ENCODE peak calls at places on chromosome 19, in ten cellular contexts. C is BE2C, F is A549, D is colonic mucosa, P is coronary artery, X is AG10803, Y is stomach, T is BJ, O is ovary, G is pancreas. N is an unnamed sample.

GRCh38 chr19:10928563-10929401 is at the start of the genes TIMM29 and YIPF2:
- DNase-seq in Y (peak; percentile 98), O (peak; percentile 98), F (peak; percentile 87), C (peak; percentile 97), X (peak; percentile 98), D (peak; percentile 99), G (peak; percentile 99), T (peak; percentile 88), P (peak; percentile 98), N (peak; percentile 99)

GRCh38 chr19:4583961-4584669 is 24.6 kb upstream of the SEMA6B start:
- DNase-seq in P (no peak), C (peak; percentile 62), G (no peak), O (no peak), T (no peak), X (peak; percentile 31), D (peak; percentile 28), Y (no peak), F (no peak), N (peak; percentile 66)

GRCh38 chr19:13121551-13122274 is 3.6 kb downstream of the NACC1 start:
- DNase-seq in C (no peak), O (no peak), T (no peak), X (no peak), D (no peak), F (no peak), Y (no peak), G (no peak), P (no peak), N (no peak)

GRCh38 chr19:18596752-18597157 is 8.2 kb downstream of the REX1BD start:
- DNase-seq in G (peak; percentile 56), Y (peak; percentile 67), O (no peak), F (no peak), T (no peak), C (peak; percentile 74), D (peak; percentile 66), X (peak; percentile 16), P (no peak), N (peak; percentile 51)

GRCh38 chr19:31135841-31136240 is 213.4 kb downstream of the TSHZ3 start:
- DNase-seq in C (no peak), G (no peak), P (no peak), O (no peak), D (no peak), X (peak; percentile 80), F (no peak), T (peak; percentile 26), Y (no peak), N (no peak)

GRCh38 chr19:13015361-13016231 is 20.3 kb downstream of the NFIX start:
- DNase-seq in G (no peak), P (no peak), Y (no peak), T (no peak), X (peak; percentile 78), F (no peak), O (no peak), C (no peak), D (no peak), N (no peak)

GRCh38 chr19:49339364-49340068 is 4.3 kb downstream of the CD37 start:
- DNase-seq in T (peak; percentile 35), O (peak; percentile 87), P (peak; percentile 96), X (peak; percentile 78), Y (peak; percentile 87), F (no peak), D (peak; percentile 86), G (peak; percentile 94), C (peak; percentile 65), N (peak; percentile 12)

GRCh38 chr19:17379221-17379631 is 2.1 kb upstream of the PLVAP start:
- DNase-seq in C (peak; percentile 24), D (no peak), P (no peak), Y (no peak), G (no peak), X (no peak), O (no peak), F (no peak), T (no peak), N (no peak)

GRCh38 chr19:32224371-32225244 is 120.8 kb upstream of the ZNF507 start:
- DNase-seq in T (no peak), P (no peak), F (peak; percentile 91), O (peak; percentile 72), G (peak; percentile 25), Y (peak; percentile 65), C (peak; percentile 67), X (peak; percentile 41), D (peak; percentile 49), N (peak; percentile 85)

GRCh38 chr19:18046066-18046718 is 38.2 kb downstream of the ARRDC2 start:
- DNase-seq in O (no peak), X (peak; percentile 73), T (peak; percentile 74), Y (peak; percentile 47), F (no peak), G (no peak), D (no peak), C (no peak), P (no peak), N (no peak)

GRCh38 chr19:17358395-17358794 is 18.7 kb downstream of the PLVAP start:
- DNase-seq in C (no peak), F (peak; percentile 63), G (no peak), D (no peak), T (no peak), P (no peak), Y (no peak), O (no peak), X (no peak), N (no peak)

GRCh38 chr19:14366529-14366928 is 14.7 kb upstream of the ADGRE5 start:
- DNase-seq in F (no peak), P (no peak), X (peak; percentile 30), D (peak; percentile 95), T (no peak), Y (peak; percentile 95), G (peak; percentile 53), O (no peak), C (peak; percentile 62), N (peak; percentile 73)

GRCh38 chr19:52691737-52692136 is 43.1 kb downstream of the ZNF611 start:
- DNase-seq in O (no peak), G (no peak), Y (no peak), X (no peak), C (no peak), F (no peak), P (no peak), D (no peak), T (no peak), N (peak; percentile 26)

GRCh38 chr19:11092181-11092538 is 2.9 kb downstream of the LDLR start:
- DNase-seq in X (peak; percentile 74), D (no peak), G (peak; percentile 48), C (no peak), F (peak; percentile 43), P (no peak), T (no peak), Y (no peak), O (no peak), N (no peak)

GRCh38 chr19:27974082-27974513 is 1238.9 kb downstream of the UQCRFS1 start:
- DNase-seq in T (no peak), C (no peak), O (no peak), G (peak; percentile 23), Y (peak; percentile 43), D (peak; percentile 24), P (no peak), F (peak; percentile 10), X (peak; percentile 42), N (no peak)

GRCh38 chr19:23802290-23802689 is 43.6 kb upstream of the ZNF681 start:
- DNase-seq in T (no peak), P (no peak), F (no peak), X (no peak), G (no peak), O (no peak), C (no peak), Y (no peak), D (no peak), N (no peak)

GRCh38 chr19:32692727-32693061 is 1.1 kb downstream of the NUDT19 start:
- DNase-seq in T (no peak), F (no peak), P (no peak), Y (no peak), C (no peak), X (no peak), D (no peak), G (no peak), O (no peak), N (no peak)

DNA sequence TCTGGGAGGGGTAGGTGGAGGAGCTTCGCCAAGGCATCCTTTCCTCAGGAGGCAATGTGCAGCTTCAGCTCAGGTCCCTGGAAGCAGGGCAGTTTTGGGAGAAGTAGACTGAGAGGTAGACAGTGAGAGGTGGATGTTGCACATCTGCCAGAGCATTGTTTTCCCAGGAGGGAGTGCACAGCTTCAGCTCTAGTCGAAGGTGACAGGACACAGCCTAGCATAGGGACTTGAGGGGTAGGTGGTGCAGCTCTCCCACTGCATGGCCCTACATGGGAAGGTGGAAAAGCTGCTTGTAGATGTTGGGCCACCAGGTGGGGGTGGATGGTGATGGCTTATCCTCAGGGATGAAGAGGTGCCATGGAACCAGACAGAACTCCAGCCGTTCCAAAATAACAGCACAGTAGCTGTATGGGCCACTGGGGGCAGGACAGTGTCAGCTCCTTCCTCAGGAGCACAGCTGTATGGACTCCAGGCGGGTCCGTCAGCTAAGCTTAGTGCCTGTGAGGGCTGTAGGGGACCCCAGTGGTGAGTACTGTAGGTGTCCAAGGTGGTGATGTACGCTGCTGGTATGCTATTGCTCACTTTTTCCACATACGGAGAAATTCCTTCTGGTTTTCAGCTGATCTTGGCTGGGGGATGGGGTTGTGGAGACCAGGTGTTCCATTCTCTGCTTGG is 17.4 kb upstream of the ZNF543 start:
- DNase-seq in X (no peak), Y (no peak), O (no peak), G (no peak), D (no peak), T (no peak), F (no peak), C (no peak), P (no peak), N (no peak)
- TF ChIP-seq CTCF in X (no peak), Y (no peak), O (no peak), G (no peak), D (no peak), T (no peak), F (no peak), C (no peak), P (no peak), N (no peak)

GRCh38 chr19:42634409-42635232 is 39.9 kb upstream of the CEACAM8 start:
- DNase-seq in T (no peak), G (peak; percentile 35), Y (peak; percentile 44), P (no peak), C (peak; percentile 42), X (peak; percentile 25), O (no peak), F (peak; percentile 73), D (no peak), N (peak; percentile 51)
- TF ChIP-seq CTCF in T (peak; percentile 87), G (peak; percentile 65), Y (peak; percentile 33), P (no peak), C (peak; percentile 81), X (peak; percentile 76), O (no peak), F (peak; percentile 88), D (peak; percentile 53), N (peak; percentile 72)

GRCh38 chr19:30083125-30083681 is 141.2 kb downstream of the URI1 start:
- DNase-seq in O (no peak), X (no peak), Y (no peak), F (no peak), C (no peak), T (no peak), D (no peak), G (no peak), P (no peak), N (no peak)
- TF ChIP-seq CTCF in O (no peak), X (no peak), Y (no peak), F (no peak), C (no peak), T (no peak), D (no peak), G (no peak), P (no peak), N (no peak)

DNA sequence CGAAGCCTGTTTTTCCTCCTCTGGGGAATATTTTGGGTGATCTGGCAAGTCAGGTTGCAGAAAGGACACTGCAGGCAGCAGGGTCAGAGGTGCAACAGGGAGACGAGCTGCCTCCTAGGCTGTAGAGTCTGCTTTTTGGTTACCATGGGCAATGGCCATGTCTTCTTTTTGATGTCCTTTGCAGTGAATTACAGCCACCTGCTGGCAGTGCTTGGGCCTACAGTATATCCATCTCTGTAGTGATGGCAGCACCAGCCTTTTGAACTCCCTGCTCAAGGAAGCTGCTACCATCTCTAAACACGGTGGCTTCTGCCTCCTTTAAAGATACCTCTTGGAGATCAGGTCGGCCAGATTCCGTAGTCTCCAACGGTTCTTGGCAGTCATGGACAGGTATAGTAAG is 73.9 kb downstream of the WTIP start:
- DNase-seq in P (no peak), C (no peak), O (no peak), F (peak; percentile 18), Y (no peak), D (no peak), T (no peak), G (no peak), X (peak; percentile 3), N (no peak)
- TF ChIP-seq CTCF in P (no peak), C (peak; percentile 44), O (no peak), F (peak; percentile 15), Y (no peak), D (no peak), T (peak; percentile 29), G (no peak), X (peak; percentile 20), N (peak; percentile 26)

N was measured in GM13977.